ENCODE peak calls at places on chromosomes 4 and X, in five cellular contexts. Y is cardiac muscle cell; J is SJSA1; H is IMR-90; G is CD8-positive, alpha-beta T cell. D is an unnamed sample.

GRCh38 chr4:70908993-70909556 is 6.9 kb downstream of the MOB1B start:
- DNase-seq in H (no peak), Y (no peak), G (no peak), J (no peak), D (no peak)

GRCh38 chr4:101981756-101982155 is 191.2 kb downstream of the BANK1 start:
- DNase-seq in Y (peak; percentile 28), H (no peak), G (no peak), J (no peak), D (no peak)

GRCh38 chr4:7034262-7035081 is 8.7 kb upstream of the TADA2B start:
- DNase-seq in Y (no peak), J (peak; percentile 9), G (no peak), H (peak; percentile 67), D (peak; percentile 25)

GRCh38 chrX:129768586-129769466 is 10.9 kb upstream of the SASH3 start:
- DNase-seq in H (no peak), Y (no peak), J (no peak), G (no peak), D (peak; percentile 2)

GRCh38 chrX:6660567-6661252 is 125.8 kb upstream of the VCX3A start:
- DNase-seq in Y (no peak), J (no peak), H (no peak), G (no peak), D (no peak)

GRCh38 chr4:178395798-178396197 is 953.6 kb upstream of the AGA start:
- DNase-seq in Y (no peak), H (no peak), J (no peak), G (no peak), D (no peak)

GRCh38 chr4:23945521-23946017 is 55.7 kb upstream of the PPARGC1A start:
- DNase-seq in G (no peak), J (peak; percentile 55), Y (no peak), H (peak; percentile 86), D (peak; percentile 25)

GRCh38 chr4:158811704-158812103 is 42.9 kb downstream of the FNIP2 start:
- DNase-seq in G (no peak), J (no peak), H (no peak), Y (no peak), D (no peak)

GRCh38 chrX:13965531-13965930 is 64.2 kb downstream of the GEMIN8 start:
- DNase-seq in J (no peak), H (no peak), G (no peak), Y (no peak), D (no peak)

GRCh38 chrX:140180585-140180984 is 215.3 kb upstream of the CXorf66 start:
- DNase-seq in J (peak; percentile 7), H (peak; percentile 82), Y (no peak), G (no peak), D (no peak)

GRCh38 chr4:123870283-123870876 is 473.8 kb downstream of the SPRY1 start:
- DNase-seq in Y (no peak), J (no peak), G (no peak), H (no peak), D (no peak)

GRCh38 chr4:100188829-100189228 is 1.4 kb downstream of the DDIT4L start:
- DNase-seq in H (no peak), Y (peak; percentile 32), J (no peak), G (no peak), D (no peak)

GRCh38 chrX:19334945-19335626 is 8.6 kb upstream of the PDHA1 start:
- DNase-seq in J (no peak), G (no peak), H (peak; percentile 19), Y (peak; percentile 8), D (no peak)

GRCh38 chr4:17636341-17636695 is 21.9 kb downstream of the MED28 start:
- DNase-seq in Y (no peak), G (no peak), H (no peak), J (no peak), D (no peak)
- H3K36me3 ChIP-seq in Y (peaks cover 25% of the 10 kb centered on the region), G (peaks cover 8% of the 10 kb centered on the region), H (peaks cover 24% of the 10 kb centered on the region), J (peaks cover 3% of the 10 kb centered on the region), D (peaks cover 44% of the 10 kb centered on the region)

DNA sequence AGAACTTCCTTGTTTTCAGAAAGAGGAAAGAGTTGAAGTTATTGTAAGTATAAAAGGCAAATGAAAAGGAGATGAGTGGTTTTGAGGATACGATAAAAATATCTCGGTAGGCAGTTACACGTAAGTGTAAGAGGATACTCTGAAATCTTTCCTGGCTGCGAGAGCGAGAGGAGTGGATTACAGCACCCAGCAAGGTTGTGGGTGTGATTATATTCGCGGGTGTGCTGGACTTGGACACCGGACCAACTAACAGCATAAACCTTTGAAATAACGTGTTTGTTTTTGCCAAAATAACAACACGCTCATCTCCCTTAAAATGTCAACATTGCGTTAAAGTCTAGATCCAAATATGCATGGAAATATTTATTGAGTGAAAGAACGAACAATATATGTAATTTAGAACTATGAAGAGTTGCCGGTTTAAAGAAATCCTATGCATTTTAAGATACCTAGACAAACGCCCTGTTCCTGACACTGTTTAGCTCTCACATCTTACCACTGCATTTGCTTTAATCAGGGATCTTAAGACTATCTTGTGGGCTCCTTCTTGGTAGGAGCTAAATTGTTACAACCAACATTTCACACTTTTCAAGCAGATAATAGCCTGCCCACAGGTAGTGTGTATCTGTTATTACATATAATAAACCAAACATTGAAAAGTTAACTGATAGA is 96.4 kb upstream of the RPS6KA3 start:
- DNase-seq in J (no peak), Y (no peak), G (no peak), H (peak; percentile 5), D (no peak)
- H3K36me3 ChIP-seq in J (no peaks in the 10 kb centered on the region), Y (no peaks in the 10 kb centered on the region), G (no peaks in the 10 kb centered on the region), H (no peaks in the 10 kb centered on the region), D (no peaks in the 10 kb centered on the region)

DNA sequence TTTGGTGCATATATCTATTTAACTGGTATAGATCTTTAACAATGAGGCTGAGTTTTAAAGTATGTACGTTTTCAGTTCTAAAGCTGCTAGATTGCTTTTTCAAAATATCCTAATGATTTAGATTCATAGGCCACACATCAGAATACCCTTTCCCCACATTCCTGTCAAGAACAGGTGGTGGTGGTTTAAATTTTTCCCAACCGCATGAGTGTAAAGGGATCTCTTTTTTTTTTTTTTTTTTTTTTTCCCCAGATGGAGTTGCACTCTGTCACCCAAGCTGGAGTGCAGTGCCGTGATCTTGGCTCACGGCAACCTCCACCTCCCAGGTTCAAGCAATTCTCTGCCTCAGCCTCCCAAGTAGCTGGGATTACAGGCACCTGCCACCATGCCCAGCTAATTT is 28.0 kb downstream of the NUP54 start:
- DNase-seq in Y (no peak), G (no peak), J (no peak), H (no peak), D (no peak)
- H3K36me3 ChIP-seq in Y (peaks cover 59% of the 10 kb centered on the region), G (peaks cover 41% of the 10 kb centered on the region), J (peaks cover 65% of the 10 kb centered on the region), H (peaks cover 21% of the 10 kb centered on the region), D (peaks cover 73% of the 10 kb centered on the region)

DNA sequence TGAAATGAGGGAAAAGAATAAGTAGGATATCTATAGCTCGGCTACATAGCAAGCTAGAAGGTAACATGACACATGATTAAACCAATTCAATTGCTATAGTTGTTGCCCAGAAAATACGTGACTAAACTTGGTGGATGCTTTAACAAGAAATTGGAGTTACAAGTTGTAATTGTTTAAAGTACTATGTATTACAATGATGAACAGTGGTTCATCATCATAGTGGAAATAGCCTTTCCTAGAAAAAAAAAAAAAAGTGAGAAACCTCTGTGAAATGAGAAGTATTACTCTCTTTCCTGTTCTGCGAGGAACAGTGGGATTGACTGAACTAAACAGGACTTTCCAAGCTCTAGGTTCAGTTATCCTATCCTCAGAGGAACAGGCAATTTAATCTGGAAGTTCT is 209.7 kb upstream of the KLF3 start:
- DNase-seq in H (no peak), Y (no peak), J (no peak), G (no peak), D (no peak)
- H3K36me3 ChIP-seq in H (no peaks in the 10 kb centered on the region), Y (no peaks in the 10 kb centered on the region), J (no peaks in the 10 kb centered on the region), G (no peaks in the 10 kb centered on the region), D (no peaks in the 10 kb centered on the region)

GRCh38 chrX:133335027-133335426 is 80.3 kb downstream of the GPC4 start:
- DNase-seq in H (peak; percentile 26), Y (peak; percentile 61), G (no peak), J (peak; percentile 8), D (peak; percentile 68)
- H3K36me3 ChIP-seq in H (no peaks in the 10 kb centered on the region), Y (peaks cover 3% of the 10 kb centered on the region), G (no peaks in the 10 kb centered on the region), J (peaks cover 7% of the 10 kb centered on the region), D (peaks cover 16% of the 10 kb centered on the region)

GRCh38 chr4:522911-523443 is 24.0 kb downstream of the PIGG start:
- DNase-seq in Y (no peak), J (no peak), G (no peak), H (no peak), D (no peak)
- H3K36me3 ChIP-seq in Y (peaks cover 25% of the 10 kb centered on the region), J (no peaks in the 10 kb centered on the region), G (peaks cover 21% of the 10 kb centered on the region), H (peaks cover 63% of the 10 kb centered on the region), D (peaks cover 81% of the 10 kb centered on the region)